ENCODE peak calls at places on chromosome 1, in seven cellular contexts. One of them, this sample, is unnamed.

GRCh38 chr1:74237035-74237434 is 1.8 kb downstream of the TNNI3K start:
- DNase-seq in ovary: no peak
- DNase-seq in MM.1S: no peak
- DNase-seq in colonic mucosa: no peak
- DNase-seq in fibroblast of lung: no peak
- DNase-seq in hepatocyte: no peak
- DNase-seq in uterus: no peak
- DNase-seq in this sample: no peak

GRCh38 chr1:32426489-32427255 is 32.4 kb upstream of the BSDC1 start:
- DNase-seq in hepatocyte: no peak
- DNase-seq in uterus: peak; percentile 30
- DNase-seq in ovary: peak; percentile 33
- DNase-seq in colonic mucosa: peak; percentile 20
- DNase-seq in MM.1S: no peak
- DNase-seq in fibroblast of lung: no peak
- DNase-seq in this sample: no peak

GRCh38 chr1:186620951-186621350 is 59.3 kb downstream of the PTGS2 start:
- DNase-seq in hepatocyte: no peak
- DNase-seq in uterus: no peak
- DNase-seq in ovary: no peak
- DNase-seq in MM.1S: peak; percentile 81
- DNase-seq in colonic mucosa: no peak
- DNase-seq in fibroblast of lung: peak; percentile 57
- DNase-seq in this sample: no peak

GRCh38 chr1:157390646-157391045 is 161.7 kb downstream of the FCRL5 start:
- DNase-seq in uterus: no peak
- DNase-seq in hepatocyte: peak; percentile 28
- DNase-seq in MM.1S: no peak
- DNase-seq in fibroblast of lung: peak; percentile 17
- DNase-seq in ovary: no peak
- DNase-seq in colonic mucosa: no peak
- DNase-seq in this sample: peak; percentile 76

GRCh38 chr1:161082996-161083742 is 6.2 kb downstream of the NECTIN4 start:
- DNase-seq in uterus: no peak
- DNase-seq in fibroblast of lung: peak; percentile 96
- DNase-seq in MM.1S: no peak
- DNase-seq in colonic mucosa: peak; percentile 90
- DNase-seq in hepatocyte: peak; percentile 94
- DNase-seq in ovary: no peak
- DNase-seq in this sample: peak; percentile 89

GRCh38 chr1:243598433-243598832 is 251.6 kb downstream of the AKT3 start:
- DNase-seq in fibroblast of lung: peak; percentile 65
- DNase-seq in uterus: no peak
- DNase-seq in ovary: no peak
- DNase-seq in colonic mucosa: no peak
- DNase-seq in hepatocyte: no peak
- DNase-seq in MM.1S: no peak
- DNase-seq in this sample: peak; percentile 59

GRCh38 chr1:43653339-43653738 is 3.4 kb downstream of the KDM4A start:
- DNase-seq in colonic mucosa: no peak
- DNase-seq in MM.1S: peak; percentile 31
- DNase-seq in uterus: no peak
- DNase-seq in hepatocyte: peak; percentile 53
- DNase-seq in fibroblast of lung: peak; percentile 23
- DNase-seq in ovary: no peak
- DNase-seq in this sample: no peak

GRCh38 chr1:31521761-31522555 is 54.4 kb upstream of the TINAGL1 start:
- DNase-seq in fibroblast of lung: no peak
- DNase-seq in uterus: no peak
- DNase-seq in MM.1S: no peak
- DNase-seq in ovary: no peak
- DNase-seq in hepatocyte: no peak
- DNase-seq in colonic mucosa: no peak
- DNase-seq in this sample: no peak

GRCh38 chr1:87106158-87106557 is 191.7 kb downstream of the HS2ST1 start:
- DNase-seq in MM.1S: peak; percentile 45
- DNase-seq in colonic mucosa: no peak
- DNase-seq in ovary: no peak
- DNase-seq in hepatocyte: no peak
- DNase-seq in uterus: no peak
- DNase-seq in fibroblast of lung: no peak
- DNase-seq in this sample: no peak

GRCh38 chr1:110055493-110056283 is 14.8 kb downstream of the ALX3 start:
- DNase-seq in hepatocyte: no peak
- DNase-seq in colonic mucosa: no peak
- DNase-seq in MM.1S: no peak
- DNase-seq in uterus: no peak
- DNase-seq in ovary: no peak
- DNase-seq in fibroblast of lung: peak; percentile 9
- DNase-seq in this sample: no peak

GRCh38 chr1:207495816-207496792 is at the start of gene CR1:
- DNase-seq in fibroblast of lung: no peak
- DNase-seq in MM.1S: peak; percentile 57
- DNase-seq in uterus: no peak
- DNase-seq in hepatocyte: peak; percentile 23
- DNase-seq in colonic mucosa: no peak
- DNase-seq in ovary: peak; percentile 15
- DNase-seq in this sample: no peak

GRCh38 chr1:208855403-208855802 is 611.2 kb upstream of the PLXNA2 start:
- DNase-seq in uterus: no peak
- DNase-seq in ovary: no peak
- DNase-seq in colonic mucosa: no peak
- DNase-seq in MM.1S: no peak
- DNase-seq in hepatocyte: no peak
- DNase-seq in fibroblast of lung: no peak
- DNase-seq in this sample: no peak

GRCh38 chr1:241527146-241527545 is 5.0 kb upstream of the KMO start:
- DNase-seq in uterus: no peak
- DNase-seq in colonic mucosa: no peak
- DNase-seq in hepatocyte: no peak
- DNase-seq in fibroblast of lung: no peak
- DNase-seq in MM.1S: no peak
- DNase-seq in ovary: no peak
- DNase-seq in this sample: no peak

GRCh38 chr1:6969106-6969505 is 183.9 kb downstream of the CAMTA1 start:
- DNase-seq in uterus: no peak
- DNase-seq in ovary: no peak
- DNase-seq in colonic mucosa: no peak
- DNase-seq in fibroblast of lung: no peak
- DNase-seq in MM.1S: no peak
- DNase-seq in hepatocyte: no peak
- DNase-seq in this sample: no peak

GRCh38 chr1:66346057-66346795 is 187.7 kb upstream of the SGIP1 start:
- DNase-seq in ovary: no peak
- DNase-seq in uterus: no peak
- DNase-seq in MM.1S: no peak
- DNase-seq in hepatocyte: no peak
- DNase-seq in colonic mucosa: no peak
- DNase-seq in fibroblast of lung: no peak
- DNase-seq in this sample: no peak

GRCh38 chr1:113363935-113364334 is 26.4 kb upstream of the MAGI3 start:
- DNase-seq in colonic mucosa: no peak
- DNase-seq in MM.1S: no peak
- DNase-seq in ovary: no peak
- DNase-seq in uterus: no peak
- DNase-seq in hepatocyte: no peak
- DNase-seq in fibroblast of lung: no peak
- DNase-seq in this sample: no peak

GRCh38 chr1:101144868-101145808 is 91.7 kb upstream of the S1PR1 start:
- DNase-seq in fibroblast of lung: no peak
- DNase-seq in ovary: no peak
- DNase-seq in uterus: no peak
- DNase-seq in MM.1S: no peak
- DNase-seq in colonic mucosa: no peak
- DNase-seq in hepatocyte: peak; percentile 23
- DNase-seq in this sample: no peak

GRCh38 chr1:228976316-228976715 is 241.0 kb downstream of the RHOU start:
- DNase-seq in fibroblast of lung: no peak
- DNase-seq in hepatocyte: no peak
- DNase-seq in MM.1S: no peak
- DNase-seq in colonic mucosa: no peak
- DNase-seq in uterus: no peak
- DNase-seq in ovary: no peak
- DNase-seq in this sample: no peak

GRCh38 chr1:47393141-47393540 is 22.9 kb upstream of the FOXE3 start:
- DNase-seq in colonic mucosa: no peak
- DNase-seq in MM.1S: no peak
- DNase-seq in fibroblast of lung: no peak
- DNase-seq in uterus: no peak
- DNase-seq in ovary: no peak
- DNase-seq in hepatocyte: no peak
- DNase-seq in this sample: no peak

GRCh38 chr1:39755965-39756659 is 15.0 kb downstream of the OXCT2 start:
- DNase-seq in MM.1S: no peak
- DNase-seq in colonic mucosa: no peak
- DNase-seq in uterus: no peak
- DNase-seq in hepatocyte: no peak
- DNase-seq in ovary: no peak
- DNase-seq in fibroblast of lung: no peak
- DNase-seq in this sample: no peak

GRCh38 chr1:166383137-166383536 is 216.3 kb upstream of the FAM78B start:
- DNase-seq in hepatocyte: no peak
- DNase-seq in MM.1S: no peak
- DNase-seq in fibroblast of lung: no peak
- DNase-seq in uterus: no peak
- DNase-seq in colonic mucosa: no peak
- DNase-seq in ovary: no peak
- DNase-seq in this sample: no peak

GRCh38 chr1:151611288-151611790 is 511 bp upstream of the SNX27 start:
- DNase-seq in ovary: no peak
- DNase-seq in fibroblast of lung: peak; percentile 91
- DNase-seq in uterus: no peak
- DNase-seq in hepatocyte: peak; percentile 85
- DNase-seq in MM.1S: no peak
- DNase-seq in colonic mucosa: no peak
- DNase-seq in this sample: no peak

GRCh38 chr1:81699234-81699633 is 101.5 kb upstream of the ADGRL2 start:
- DNase-seq in colonic mucosa: no peak
- DNase-seq in hepatocyte: peak; percentile 27
- DNase-seq in ovary: no peak
- DNase-seq in MM.1S: no peak
- DNase-seq in uterus: no peak
- DNase-seq in fibroblast of lung: peak; percentile 72
- DNase-seq in this sample: peak; percentile 59
- H3K27ac ChIP-seq in colonic mucosa: no peak overlapping the region
- H3K27ac ChIP-seq in hepatocyte: peak overlapping the region; percentile 19
- H3K27ac ChIP-seq in ovary: no peak overlapping the region
- H3K27ac ChIP-seq in MM.1S: no peak overlapping the region
- H3K27ac ChIP-seq in uterus: no peak overlapping the region
- H3K27ac ChIP-seq in fibroblast of lung: no peak overlapping the region
- H3K27ac ChIP-seq in this sample: no peak overlapping the region

DNA sequence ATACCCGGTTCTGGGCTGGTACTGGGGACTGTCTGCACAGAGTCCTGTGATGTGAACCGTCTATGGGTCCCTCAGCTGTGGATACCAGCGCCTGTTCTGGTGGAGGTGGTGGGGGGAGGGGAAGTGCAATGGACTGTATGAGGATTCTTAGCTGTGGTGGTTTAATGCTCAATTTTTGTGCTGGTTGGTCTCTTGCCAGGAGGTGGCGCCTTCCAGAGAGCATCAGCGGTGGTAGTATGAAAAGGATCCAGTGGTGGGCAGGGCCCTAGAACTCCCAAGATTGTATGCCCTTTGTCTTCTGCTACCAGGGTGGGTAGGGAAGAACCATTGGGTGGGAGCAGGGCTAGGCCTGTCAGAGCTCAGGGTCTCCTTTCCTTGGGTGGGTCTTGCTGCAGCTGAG is 89.4 kb upstream of the B3GALT2 start:
- DNase-seq in fibroblast of lung: no peak
- DNase-seq in ovary: no peak
- DNase-seq in uterus: no peak
- DNase-seq in colonic mucosa: no peak
- DNase-seq in hepatocyte: no peak
- DNase-seq in MM.1S: no peak
- DNase-seq in this sample: no peak
- TF ChIP-seq CTCF in fibroblast of lung: no peak
- TF ChIP-seq CTCF in ovary: no peak
- TF ChIP-seq CTCF in uterus: no peak
- TF ChIP-seq CTCF in colonic mucosa: no peak
- TF ChIP-seq CTCF in hepatocyte: no peak
- TF ChIP-seq CTCF in MM.1S: no peak
- TF ChIP-seq CTCF in this sample: no peak

GRCh38 chr1:178134061-178134460 is 40.2 kb downstream of the RASAL2 start:
- DNase-seq in hepatocyte: no peak
- DNase-seq in fibroblast of lung: peak; percentile 55
- DNase-seq in colonic mucosa: peak; percentile 19
- DNase-seq in uterus: no peak
- DNase-seq in ovary: no peak
- DNase-seq in MM.1S: no peak
- DNase-seq in this sample: no peak

GRCh38 chr1:178127482-178127881 is 33.6 kb downstream of the RASAL2 start:
- DNase-seq in MM.1S: no peak
- DNase-seq in uterus: no peak
- DNase-seq in hepatocyte: no peak
- DNase-seq in colonic mucosa: no peak
- DNase-seq in fibroblast of lung: no peak
- DNase-seq in ovary: no peak
- DNase-seq in this sample: no peak

GRCh38 chr1:178137238-178137637 is 43.3 kb downstream of the RASAL2 start:
- DNase-seq in hepatocyte: no peak
- DNase-seq in uterus: no peak
- DNase-seq in colonic mucosa: no peak
- DNase-seq in MM.1S: no peak
- DNase-seq in ovary: no peak
- DNase-seq in fibroblast of lung: peak; percentile 37
- DNase-seq in this sample: no peak

DNA sequence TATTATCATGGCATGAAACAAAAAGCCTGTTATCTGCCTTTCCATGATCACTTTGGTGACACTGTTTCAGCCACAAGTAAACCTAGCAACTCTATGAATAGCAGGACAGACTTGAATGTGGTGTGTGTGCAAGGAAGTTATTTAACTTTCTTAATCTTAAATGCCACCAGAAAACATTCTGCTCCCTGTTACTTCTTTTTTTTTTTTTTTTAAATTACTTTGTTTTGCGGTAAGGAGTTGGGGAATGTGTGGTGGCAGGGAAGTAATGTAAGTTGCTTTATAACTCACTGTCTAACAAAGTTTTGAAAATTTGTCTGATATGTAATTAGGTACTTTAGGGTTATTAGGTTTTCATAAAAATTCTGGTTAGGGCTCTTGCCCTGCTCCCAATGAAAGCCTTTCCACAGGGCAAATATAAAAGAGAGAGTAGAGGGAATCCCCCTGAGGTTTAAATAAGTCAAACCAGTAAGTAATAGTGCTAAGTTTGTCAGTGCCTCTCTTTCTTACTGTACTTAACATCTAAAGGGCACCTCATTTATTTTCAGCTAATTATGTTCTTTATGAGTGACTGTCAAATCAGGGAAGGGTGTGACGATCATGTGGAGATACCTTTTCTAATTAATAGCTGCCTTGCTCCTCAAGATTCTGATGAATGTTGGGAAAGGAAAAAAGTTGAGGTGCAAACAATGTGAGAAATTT is 39.5 kb downstream of the RASAL2 start:
- DNase-seq in MM.1S: no peak
- DNase-seq in uterus: no peak
- DNase-seq in hepatocyte: no peak
- DNase-seq in fibroblast of lung: no peak
- DNase-seq in colonic mucosa: no peak
- DNase-seq in ovary: no peak
- DNase-seq in this sample: no peak
- H3K27ac ChIP-seq in MM.1S: no peak overlapping the region
- H3K27ac ChIP-seq in uterus: no peak overlapping the region
- H3K27ac ChIP-seq in hepatocyte: no peak overlapping the region
- H3K27ac ChIP-seq in fibroblast of lung: no peak overlapping the region
- H3K27ac ChIP-seq in colonic mucosa: no peak overlapping the region
- H3K27ac ChIP-seq in ovary: no peak overlapping the region
- H3K27ac ChIP-seq in this sample: no peak overlapping the region

GRCh38 chr1:18705811-18706210 is 75.2 kb downstream of the PAX7 start:
- DNase-seq in MM.1S: peak; percentile 20
- DNase-seq in hepatocyte: no peak
- DNase-seq in fibroblast of lung: no peak
- DNase-seq in colonic mucosa: no peak
- DNase-seq in uterus: no peak
- DNase-seq in ovary: no peak
- DNase-seq in this sample: no peak
- TF ChIP-seq CTCF in MM.1S: no peak
- TF ChIP-seq CTCF in hepatocyte: no peak
- TF ChIP-seq CTCF in fibroblast of lung: no peak
- TF ChIP-seq CTCF in colonic mucosa: no peak
- TF ChIP-seq CTCF in uterus: no peak
- TF ChIP-seq CTCF in ovary: no peak
- TF ChIP-seq CTCF in this sample: no peak